ENCODE peak calls at places on chromosomes 13 and 19, in six cellular contexts. N is NCI-H2081, B is hypothalamus, I is caudate nucleus, R is AG09319, Y is NCI-H446 treated with DMSO at 0.1 percent for 48 hours. Q is an unnamed sample.

GRCh38 chr19:46718157-46718933 is 1.4 kb upstream of the PRKD2 start:
- DNase-seq in I (no peak), R (no peak), N (no peak), Y (no peak), B (no peak), Q (no peak)

GRCh38 chr13:99501135-99501951 is at the start of gene TM9SF2:
- DNase-seq in Y (peak), B (peak), I (peak), R (peak), N (peak), Q (peak)

GRCh38 chr13:113854238-113855011 is 9.5 kb downstream of the GAS6 start:
- DNase-seq in I (no peak), N (no peak), Y (no peak), R (no peak), B (peak), Q (peak)

GRCh38 chr13:91375119-91375729 is 23.2 kb upstream of the GPC5 start:
- DNase-seq in I (no peak), N (no peak), B (no peak), Y (no peak), R (no peak), Q (no peak)

GRCh38 chr19:17579523-17580244 is 24.2 kb downstream of the COLGALT1 start:
- DNase-seq in I (no peak), B (no peak), Y (no peak), R (no peak), N (no peak), Q (peak)

GRCh38 chr19:48746738-48747575 is at the start of gene IZUMO1:
- DNase-seq in B (peak), I (peak), N (no peak), Y (no peak), R (peak), Q (peak)

GRCh38 chr13:107809125-107809524 is 406.2 kb downstream of the LIG4 start:
- DNase-seq in N (no peak), Y (no peak), B (no peak), I (no peak), R (no peak), Q (no peak)

GRCh38 chr13:46731535-46731934 is 65.4 kb downstream of the ESD start:
- DNase-seq in I (no peak), B (no peak), R (no peak), Y (no peak), N (no peak), Q (no peak)

GRCh38 chr19:35081201-35081600 is 34.4 kb upstream of the FXYD3 start:
- DNase-seq in N (no peak), B (no peak), R (no peak), Y (no peak), I (no peak), Q (no peak)

GRCh38 chr19:57583521-57584416 is at the start of gene ZIK1:
- DNase-seq in B (peak), I (peak), R (peak), N (peak), Y (peak), Q (peak)

GRCh38 chr13:26423634-26424033 is 133.8 kb upstream of the WASF3 start:
- DNase-seq in Y (no peak), I (no peak), B (no peak), R (no peak), N (no peak), Q (peak)

GRCh38 chr13:28864544-28864943 is 44.4 kb downstream of the MTUS2 start:
- DNase-seq in B (no peak), Y (no peak), R (no peak), N (no peak), I (no peak), Q (no peak)

GRCh38 chr13:44768233-44768632 is 192.1 kb upstream of the TSC22D1 start:
- DNase-seq in I (no peak), R (no peak), N (no peak), Y (no peak), B (no peak), Q (no peak)

GRCh38 chr13:108834193-108834592 is 204.8 kb downstream of the MYO16 start:
- DNase-seq in N (no peak), R (no peak), B (no peak), I (no peak), Y (no peak), Q (no peak)